ENCODE peak calls at places on chromosomes 7 and 10, in seven cellular contexts. One of them, this sample, is unnamed.

GRCh38 chr10:89307213-89307612 is 5.4 kb downstream of the IFIT2 start:
- DNase-seq in H54: no peak
- DNase-seq in suprapubic skin: no peak
- DNase-seq in IMR-90: no peak
- DNase-seq in ovary: no peak
- DNase-seq in GM12891: no peak
- DNase-seq in body of pancreas: no peak
- DNase-seq in this sample: no peak

GRCh38 chr7:54179321-54180029 is 362.7 kb upstream of the VSTM2A start:
- DNase-seq in H54: no peak
- DNase-seq in GM12891: no peak
- DNase-seq in body of pancreas: no peak
- DNase-seq in IMR-90: no peak
- DNase-seq in ovary: no peak
- DNase-seq in suprapubic skin: no peak
- DNase-seq in this sample: no peak

GRCh38 chr7:28835800-28836199 is 122.3 kb downstream of the TRIL start:
- DNase-seq in ovary: no peak
- DNase-seq in IMR-90: peak; percentile 75
- DNase-seq in body of pancreas: no peak
- DNase-seq in H54: peak; percentile 40
- DNase-seq in suprapubic skin: no peak
- DNase-seq in GM12891: no peak
- DNase-seq in this sample: no peak

GRCh38 chr10:79379512-79380124 is 32.3 kb downstream of the PPIF start:
- DNase-seq in H54: no peak
- DNase-seq in GM12891: no peak
- DNase-seq in IMR-90: no peak
- DNase-seq in ovary: peak; percentile 72
- DNase-seq in suprapubic skin: no peak
- DNase-seq in body of pancreas: no peak
- DNase-seq in this sample: peak; percentile 87

GRCh38 chr10:6476989-6477388 is 103.1 kb downstream of the PRKCQ start:
- DNase-seq in suprapubic skin: no peak
- DNase-seq in IMR-90: no peak
- DNase-seq in GM12891: no peak
- DNase-seq in body of pancreas: no peak
- DNase-seq in H54: no peak
- DNase-seq in ovary: no peak
- DNase-seq in this sample: no peak

GRCh38 chr10:35822316-35822715 is 180.2 kb upstream of the FZD8 start:
- DNase-seq in GM12891: no peak
- DNase-seq in IMR-90: peak; percentile 54
- DNase-seq in body of pancreas: peak; percentile 37
- DNase-seq in H54: no peak
- DNase-seq in suprapubic skin: peak; percentile 91
- DNase-seq in ovary: peak; percentile 61
- DNase-seq in this sample: peak; percentile 85

GRCh38 chr10:114094795-114095194 is 51.1 kb downstream of the ADRB1 start:
- DNase-seq in GM12891: no peak
- DNase-seq in body of pancreas: no peak
- DNase-seq in IMR-90: no peak
- DNase-seq in H54: no peak
- DNase-seq in ovary: no peak
- DNase-seq in suprapubic skin: no peak
- DNase-seq in this sample: no peak

GRCh38 chr7:158325530-158326381 is 261.9 kb downstream of the PTPRN2 start:
- DNase-seq in H54: no peak
- DNase-seq in ovary: no peak
- DNase-seq in body of pancreas: peak; percentile 21
- DNase-seq in suprapubic skin: no peak
- DNase-seq in GM12891: no peak
- DNase-seq in IMR-90: no peak
- DNase-seq in this sample: no peak

GRCh38 chr10:116120688-116121087 is 152.3 kb downstream of the GFRA1 start:
- DNase-seq in GM12891: no peak
- DNase-seq in suprapubic skin: no peak
- DNase-seq in body of pancreas: no peak
- DNase-seq in ovary: no peak
- DNase-seq in IMR-90: no peak
- DNase-seq in H54: no peak
- DNase-seq in this sample: no peak

GRCh38 chr10:118662228-118663035 is 67.0 kb upstream of the PRLHR start:
- DNase-seq in ovary: no peak
- DNase-seq in suprapubic skin: no peak
- DNase-seq in H54: no peak
- DNase-seq in IMR-90: no peak
- DNase-seq in GM12891: no peak
- DNase-seq in body of pancreas: no peak
- DNase-seq in this sample: no peak

GRCh38 chr10:26805567-26806245 is 55.1 kb downstream of the ABI1 start:
- DNase-seq in ovary: no peak
- DNase-seq in body of pancreas: no peak
- DNase-seq in GM12891: no peak
- DNase-seq in suprapubic skin: no peak
- DNase-seq in H54: peak; percentile 11
- DNase-seq in IMR-90: peak; percentile 77
- DNase-seq in this sample: no peak

GRCh38 chr7:142250705-142251104 is 7.2 kb downstream of the PRSS58 start:
- DNase-seq in GM12891: no peak
- DNase-seq in ovary: no peak
- DNase-seq in H54: peak; percentile 11
- DNase-seq in body of pancreas: no peak
- DNase-seq in IMR-90: no peak
- DNase-seq in suprapubic skin: no peak
- DNase-seq in this sample: no peak

GRCh38 chr10:111076682-111077661 is at the start of gene ADRA2A:
- DNase-seq in H54: no peak
- DNase-seq in GM12891: peak; percentile 54
- DNase-seq in ovary: peak; percentile 82
- DNase-seq in suprapubic skin: no peak
- DNase-seq in body of pancreas: peak; percentile 84
- DNase-seq in IMR-90: peak; percentile 15
- DNase-seq in this sample: no peak

GRCh38 chr7:87129836-87130235 is 22.4 kb upstream of the DMTF1 start:
- DNase-seq in ovary: no peak
- DNase-seq in IMR-90: no peak
- DNase-seq in suprapubic skin: no peak
- DNase-seq in H54: no peak
- DNase-seq in GM12891: no peak
- DNase-seq in body of pancreas: no peak
- DNase-seq in this sample: no peak

GRCh38 chr10:28679941-28680752 is 2.8 kb downstream of the BAMBI start:
- DNase-seq in ovary: no peak
- DNase-seq in GM12891: no peak
- DNase-seq in body of pancreas: no peak
- DNase-seq in IMR-90: no peak
- DNase-seq in H54: no peak
- DNase-seq in suprapubic skin: no peak
- DNase-seq in this sample: peak; percentile 37

GRCh38 chr7:127566242-127566641 is 19.2 kb downstream of the GCC1 start:
- DNase-seq in ovary: no peak
- DNase-seq in suprapubic skin: no peak
- DNase-seq in IMR-90: no peak
- DNase-seq in H54: no peak
- DNase-seq in GM12891: no peak
- DNase-seq in body of pancreas: no peak
- DNase-seq in this sample: no peak

GRCh38 chr7:674454-675410 is 51.8 kb upstream of the DNAAF5 start:
- DNase-seq in GM12891: no peak
- DNase-seq in IMR-90: no peak
- DNase-seq in suprapubic skin: no peak
- DNase-seq in ovary: peak; percentile 76
- DNase-seq in H54: no peak
- DNase-seq in body of pancreas: peak; percentile 17
- DNase-seq in this sample: no peak

GRCh38 chr7:47338031-47338430 is 243.9 kb downstream of the TNS3 start:
- DNase-seq in GM12891: no peak
- DNase-seq in H54: no peak
- DNase-seq in ovary: no peak
- DNase-seq in body of pancreas: no peak
- DNase-seq in IMR-90: peak; percentile 55
- DNase-seq in suprapubic skin: no peak
- DNase-seq in this sample: no peak

GRCh38 chr10:86635402-86635801 is 18.9 kb upstream of the OPN4 start:
- DNase-seq in body of pancreas: no peak
- DNase-seq in GM12891: no peak
- DNase-seq in ovary: no peak
- DNase-seq in suprapubic skin: no peak
- DNase-seq in H54: peak; percentile 67
- DNase-seq in IMR-90: peak; percentile 91
- DNase-seq in this sample: no peak

GRCh38 chr7:29564455-29565185 is 985 bp downstream of the PRR15 start:
- DNase-seq in body of pancreas: peak; percentile 57
- DNase-seq in GM12891: peak; percentile 32
- DNase-seq in ovary: peak; percentile 77
- DNase-seq in suprapubic skin: peak; percentile 64
- DNase-seq in H54: peak; percentile 94
- DNase-seq in IMR-90: peak; percentile 2
- DNase-seq in this sample: peak; percentile 88

DNA sequence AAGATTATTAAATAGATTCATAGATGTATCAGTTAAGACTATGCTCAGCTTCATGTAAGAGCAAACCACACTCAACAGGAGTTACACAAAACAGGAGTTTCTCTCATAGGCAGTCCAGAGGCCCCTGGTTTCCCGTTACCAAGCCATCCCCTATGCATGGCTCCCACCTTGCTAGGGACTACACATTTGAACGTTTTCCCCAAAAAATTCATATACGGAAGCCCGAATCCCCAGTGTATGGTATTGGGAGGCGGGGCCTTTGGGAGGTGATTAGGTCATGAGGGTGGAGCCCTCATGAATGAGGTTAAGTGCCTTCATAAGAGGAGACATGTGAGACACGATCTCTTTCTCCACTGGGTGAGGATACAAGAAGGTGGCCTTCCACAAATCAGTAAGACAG is 29.1 kb downstream of the RSU1 start:
- DNase-seq in suprapubic skin: no peak
- DNase-seq in IMR-90: no peak
- DNase-seq in ovary: no peak
- DNase-seq in GM12891: no peak
- DNase-seq in H54: no peak
- DNase-seq in body of pancreas: no peak
- DNase-seq in this sample: no peak
- TF ChIP-seq POLR2A in suprapubic skin: no peak
- TF ChIP-seq POLR2A in IMR-90: no peak
- TF ChIP-seq POLR2A in ovary: no peak
- TF ChIP-seq POLR2A in GM12891: no peak
- TF ChIP-seq POLR2A in H54: no peak
- TF ChIP-seq POLR2A in body of pancreas: no peak
- TF ChIP-seq POLR2A in this sample: no peak

DNA sequence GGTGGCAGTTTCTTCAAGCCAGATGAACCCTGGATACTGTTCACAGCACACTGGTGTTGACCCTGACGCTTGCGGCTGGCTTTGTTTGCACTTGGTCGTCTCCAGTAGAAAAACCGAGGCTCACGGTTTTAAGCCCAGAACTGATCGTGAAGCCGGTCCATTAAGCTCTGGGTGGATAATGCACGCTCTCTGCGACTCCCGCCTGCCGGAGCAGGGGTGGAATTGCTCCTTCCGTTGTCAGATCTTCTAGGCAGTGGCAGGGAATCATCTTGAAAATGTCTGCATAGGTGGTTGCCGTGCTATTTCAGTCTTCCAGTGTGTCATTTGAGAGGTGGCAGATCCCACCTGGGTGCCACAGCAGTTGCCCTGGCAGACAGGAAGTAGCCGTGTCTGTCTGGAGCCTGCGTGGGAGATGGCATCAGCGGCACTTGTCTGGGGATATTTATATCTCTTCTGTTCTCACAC is 35.9 kb upstream of the AP5Z1 start:
- DNase-seq in H54: no peak
- DNase-seq in GM12891: no peak
- DNase-seq in suprapubic skin: no peak
- DNase-seq in ovary: peak; percentile 52
- DNase-seq in IMR-90: peak; percentile 38
- DNase-seq in body of pancreas: peak; percentile 54
- DNase-seq in this sample: no peak
- TF ChIP-seq POLR2A in H54: no peak
- TF ChIP-seq POLR2A in GM12891: no peak
- TF ChIP-seq POLR2A in suprapubic skin: no peak
- TF ChIP-seq POLR2A in ovary: no peak
- TF ChIP-seq POLR2A in IMR-90: peak; percentile 69
- TF ChIP-seq POLR2A in body of pancreas: no peak
- TF ChIP-seq POLR2A in this sample: no peak

GRCh38 chr10:68330852-68331454 is 911 bp upstream of the HNRNPH3 start:
- DNase-seq in H54: no peak
- DNase-seq in ovary: peak; percentile 63
- DNase-seq in IMR-90: peak; percentile 23
- DNase-seq in body of pancreas: peak; percentile 48
- DNase-seq in suprapubic skin: peak; percentile 67
- DNase-seq in GM12891: no peak
- DNase-seq in this sample: no peak

GRCh38 chr10:68333452-68333851 is 724 bp upstream of the PBLD start:
- DNase-seq in H54: no peak
- DNase-seq in IMR-90: no peak
- DNase-seq in suprapubic skin: no peak
- DNase-seq in GM12891: no peak
- DNase-seq in body of pancreas: no peak
- DNase-seq in ovary: no peak
- DNase-seq in this sample: no peak

GRCh38 chr10:68331455-68332258 is at the start of gene HNRNPH3:
- DNase-seq in body of pancreas: peak; percentile 98
- DNase-seq in IMR-90: peak; percentile 97
- DNase-seq in suprapubic skin: peak; percentile 99
- DNase-seq in ovary: peak; percentile 99
- DNase-seq in GM12891: peak; percentile 86
- DNase-seq in H54: peak; percentile 95
- DNase-seq in this sample: peak; percentile 100

GRCh38 chr10:68333058-68333395 is 299 bp upstream of the PBLD start:
- DNase-seq in suprapubic skin: no peak
- DNase-seq in GM12891: no peak
- DNase-seq in body of pancreas: no peak
- DNase-seq in ovary: no peak
- DNase-seq in H54: no peak
- DNase-seq in IMR-90: peak; percentile 56
- DNase-seq in this sample: no peak

GRCh38 chr10:68332259-68333057 is at the start of gene PBLD:
- DNase-seq in suprapubic skin: peak; percentile 81
- DNase-seq in H54: peak; percentile 28
- DNase-seq in ovary: peak; percentile 78
- DNase-seq in IMR-90: peak; percentile 74
- DNase-seq in GM12891: peak; percentile 22
- DNase-seq in body of pancreas: peak; percentile 83
- DNase-seq in this sample: peak; percentile 92
- TF ChIP-seq POLR2A in suprapubic skin: peak; percentile 81
- TF ChIP-seq POLR2A in H54: peak; percentile 72
- TF ChIP-seq POLR2A in ovary: peak; percentile 74
- TF ChIP-seq POLR2A in IMR-90: peak; percentile 89
- TF ChIP-seq POLR2A in GM12891: peak; percentile 67
- TF ChIP-seq POLR2A in body of pancreas: peak; percentile 69
- TF ChIP-seq POLR2A in this sample: peak; percentile 41

DNA sequence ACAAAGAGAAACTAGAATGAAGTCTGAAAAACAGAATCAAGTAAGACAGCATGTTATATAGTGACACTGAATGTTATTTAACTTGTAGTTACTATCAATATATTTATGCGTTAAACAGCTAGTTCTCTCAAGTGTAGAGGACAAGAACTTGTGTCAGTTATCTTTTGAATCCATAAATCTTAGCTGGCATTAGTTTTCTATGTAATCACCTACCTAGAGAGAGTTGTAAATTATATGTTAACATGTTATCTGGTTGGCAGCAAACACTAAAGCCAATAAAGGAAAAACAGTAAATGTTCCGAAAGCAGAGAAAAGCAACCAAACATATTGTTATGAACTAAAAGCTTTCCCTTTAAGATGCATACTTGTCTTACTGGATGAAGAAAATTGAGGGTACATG is 36.8 kb downstream of the SLC18A2 start:
- DNase-seq in suprapubic skin: no peak
- DNase-seq in IMR-90: no peak
- DNase-seq in GM12891: no peak
- DNase-seq in body of pancreas: no peak
- DNase-seq in ovary: no peak
- DNase-seq in H54: no peak
- DNase-seq in this sample: no peak
- TF ChIP-seq POLR2A in suprapubic skin: no peak
- TF ChIP-seq POLR2A in IMR-90: no peak
- TF ChIP-seq POLR2A in GM12891: no peak
- TF ChIP-seq POLR2A in body of pancreas: no peak
- TF ChIP-seq POLR2A in ovary: no peak
- TF ChIP-seq POLR2A in H54: no peak
- TF ChIP-seq POLR2A in this sample: no peak